ENCODE peak calls at places on chromosomes 7 and 10, in seven cellular contexts. S is omental fat pad, A is mammary epithelial cell, U is AG04450, M is fibroblast of mammary gland, P is CD14-positive monocyte, V is transverse colon. I is an unnamed sample.

GRCh38 chr10:77478248-77478963 is 159.2 kb downstream of the KCNMA1 start:
- DNase-seq in P (no peak), V (no peak), S (no peak), A (peak), M (peak), U (peak), I (no peak)

GRCh38 chr7:115805458-115805857 is 225.1 kb downstream of the TFEC start:
- DNase-seq in A (peak), V (no peak), S (no peak), M (peak), U (no peak), P (no peak), I (no peak)

GRCh38 chr7:158277219-158278141 is 310.1 kb downstream of the PTPRN2 start:
- DNase-seq in S (no peak), A (no peak), M (no peak), V (no peak), U (no peak), P (peak), I (peak)

GRCh38 chr7:116438274-116438673 is 61.3 kb upstream of the CAV2 start:
- DNase-seq in V (peak), A (no peak), U (no peak), S (no peak), P (no peak), M (peak), I (no peak)

GRCh38 chr10:62261666-62262065 is 7.0 kb downstream of the RTKN2 start:
- DNase-seq in V (no peak), M (peak), A (no peak), P (no peak), U (no peak), S (no peak), I (no peak)

GRCh38 chr7:80785961-80786360 is 132.9 kb downstream of the SEMA3C start:
- DNase-seq in M (peak), A (no peak), P (no peak), S (no peak), U (no peak), V (no peak), I (no peak)

GRCh38 chr10:22690614-22691431 is 23.6 kb downstream of the PIP4K2A start:
- DNase-seq in U (no peak), A (no peak), V (no peak), M (peak), P (no peak), S (no peak), I (no peak)

GRCh38 chr10:78301891-78302738 is 268.5 kb downstream of the RPS24 start:
- DNase-seq in M (no peak), A (no peak), V (no peak), S (no peak), P (no peak), U (no peak), I (peak)

GRCh38 chr7:85890244-85890811 is 703.5 kb upstream of the SEMA3D start:
- DNase-seq in S (no peak), V (no peak), A (peak), U (no peak), P (no peak), M (peak), I (no peak)

GRCh38 chr10:34813626-34814227 is 1.4 kb downstream of the PARD3 start:
- DNase-seq in S (no peak), P (no peak), A (peak), V (peak), U (no peak), M (peak), I (no peak)

GRCh38 chr7:1106783-1107421 is 19.0 kb downstream of the GPER1 start:
- DNase-seq in M (no peak), U (no peak), V (no peak), S (no peak), A (no peak), P (no peak), I (peak)

GRCh38 chr10:101085846-101086245 is 24.1 kb downstream of the KAZALD1 start:
- DNase-seq in U (no peak), V (no peak), P (no peak), M (peak), A (peak), S (no peak), I (no peak)

DNA sequence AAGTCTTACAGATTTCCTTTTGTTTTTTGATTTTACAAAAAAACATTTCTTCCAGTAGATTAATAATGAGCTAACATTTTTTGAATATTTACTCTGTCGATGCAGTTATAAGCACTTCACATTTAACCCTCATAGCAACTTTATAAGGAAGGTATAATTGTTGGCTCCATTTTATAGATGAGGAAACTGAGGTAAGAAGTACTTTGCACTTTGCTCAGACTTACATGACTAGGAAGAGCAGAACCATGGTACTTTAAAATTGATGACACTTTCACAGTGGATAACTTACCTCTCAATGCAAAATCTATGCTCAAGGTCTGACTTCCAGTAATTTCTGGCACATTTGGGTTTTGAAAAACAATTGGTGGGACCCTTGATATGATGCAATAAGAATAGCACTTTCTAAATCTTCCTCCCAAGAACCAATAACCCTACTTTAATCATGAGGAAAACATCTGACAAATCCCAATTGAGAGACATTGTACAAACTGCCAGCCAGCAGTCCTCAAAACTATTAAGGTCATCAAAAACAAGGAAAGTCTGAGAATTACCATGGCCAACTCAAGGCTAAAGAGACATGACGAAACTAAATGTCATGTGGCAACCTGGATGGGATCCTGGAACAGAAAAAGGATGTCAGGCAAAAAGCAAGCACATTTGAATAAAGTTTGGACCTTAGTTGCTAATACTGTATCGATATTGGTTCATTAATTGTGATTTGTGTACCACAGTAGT is 72.6 kb downstream of the RALA start:
- DNase-seq in S (no peak), A (no peak), V (no peak), U (no peak), M (no peak), P (no peak), I (no peak)
- TF ChIP-seq CTCF in S (no peak), A (no peak), V (no peak), U (no peak), M (no peak), P (no peak), I (no peak)

GRCh38 chr7:5822742-5823503 is 41.5 kb upstream of the RNF216 start:
- DNase-seq in S (peak), M (peak), U (peak), A (peak), V (peak), P (peak), I (peak)
- TF ChIP-seq CTCF in S (no peak), M (peak), U (peak), A (no peak), V (peak), P (no peak), I (peak)

GRCh38 chr7:88545663-88546062 is 213.8 kb upstream of the ZNF804B start:
- DNase-seq in P (no peak), S (no peak), U (no peak), A (no peak), V (no peak), M (no peak), I (no peak)

GRCh38 chr7:88548399-88548798 is 211.1 kb upstream of the ZNF804B start:
- DNase-seq in U (no peak), P (no peak), M (no peak), A (no peak), V (no peak), S (no peak), I (no peak)

DNA sequence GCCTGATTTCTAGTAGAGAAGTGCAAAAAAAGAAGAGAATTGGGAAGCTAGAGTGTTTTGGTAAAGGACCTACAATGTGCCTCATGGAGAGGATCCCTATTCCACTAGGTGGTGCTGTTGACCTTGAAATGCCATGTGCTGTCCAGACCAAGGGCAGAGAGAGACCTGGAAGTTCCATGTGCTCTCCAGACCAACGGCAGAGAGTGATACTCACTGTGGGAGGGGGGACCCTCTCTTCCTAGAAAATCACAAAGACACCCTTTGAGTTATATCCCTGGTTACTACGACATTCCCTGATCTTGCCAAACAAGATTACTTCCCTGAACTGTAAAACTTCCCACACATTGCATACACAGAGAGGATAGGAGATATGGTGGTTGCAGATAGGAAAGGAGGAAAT is 212.7 kb upstream of the ZNF804B start:
- DNase-seq in A (peak), M (peak), V (no peak), P (no peak), U (no peak), S (no peak), I (no peak)
- TF ChIP-seq CTCF in A (peak), M (peak), V (peak), P (peak), U (no peak), S (no peak), I (peak)

GRCh38 chr10:127919418-127920191 is 12.7 kb downstream of the PTPRE start:
- DNase-seq in M (peak), V (no peak), A (no peak), U (no peak), S (no peak), P (no peak), I (no peak)
- TF ChIP-seq CTCF in M (peak), V (peak), A (peak), U (no peak), S (no peak), P (peak), I (peak)

GRCh38 chr7:100878013-100878412 is 3.1 kb downstream of the SRRT start:
- DNase-seq in U (no peak), V (no peak), P (no peak), A (no peak), M (no peak), S (no peak), I (no peak)

GRCh38 chr7:100874300-100874576 is 665 bp upstream of the SRRT start:
- DNase-seq in A (no peak), V (no peak), S (no peak), P (no peak), U (no peak), M (no peak), I (no peak)

GRCh38 chr7:100873599-100874299 is 1.2 kb upstream of the SRRT start:
- DNase-seq in M (no peak), S (no peak), A (no peak), P (no peak), V (no peak), U (no peak), I (no peak)

GRCh38 chr7:100875356-100875751 is 451 bp downstream of the SRRT start:
- DNase-seq in P (no peak), V (no peak), M (no peak), S (no peak), U (no peak), A (peak), I (no peak)

DNA sequence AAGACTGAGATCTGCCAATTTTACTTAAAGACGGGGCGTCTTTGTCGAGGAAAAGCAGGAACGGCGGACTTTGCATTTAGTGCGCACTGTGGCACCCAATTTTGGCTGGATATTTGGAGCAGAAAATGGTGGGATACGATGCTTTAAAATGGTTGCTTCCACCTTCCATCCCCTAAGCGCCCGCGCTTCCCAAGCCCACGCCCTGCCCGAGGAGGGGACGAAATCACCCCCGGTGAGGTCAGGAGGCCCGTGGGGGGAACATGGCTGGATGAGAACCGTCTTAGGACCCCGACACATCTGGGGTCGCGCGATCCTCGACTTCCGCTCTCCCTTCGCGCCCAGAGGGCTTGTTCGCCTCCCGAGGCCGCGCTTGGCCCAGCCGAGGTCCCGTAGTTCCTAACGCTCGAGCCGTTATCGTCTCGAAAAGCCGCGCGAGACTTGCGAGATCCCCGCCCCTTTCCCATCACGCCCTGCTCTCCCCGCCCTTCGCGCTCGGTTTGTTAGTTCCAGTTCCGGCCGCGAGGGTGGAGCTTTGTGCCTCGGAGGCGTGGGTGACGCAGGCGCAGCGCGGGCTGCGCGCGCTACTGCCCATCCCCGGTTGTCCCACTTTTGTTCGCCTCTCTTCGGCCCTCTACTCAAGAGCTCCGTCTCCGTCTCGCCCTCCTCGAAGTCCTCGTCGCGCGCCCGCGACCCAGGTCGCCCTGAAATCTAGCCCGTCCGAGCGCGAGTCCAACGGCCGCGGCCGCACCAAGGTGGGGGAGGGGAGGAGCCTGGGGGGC is at the start of gene SRRT:
- DNase-seq in P (peak), S (peak), U (peak), V (peak), A (peak), M (peak), I (peak)
- TF ChIP-seq CTCF in P (peak), S (no peak), U (peak), V (peak), A (no peak), M (peak), I (peak)

GRCh38 chr10:48614481-48615383 is 9.9 kb upstream of the ARHGAP22 start:
- DNase-seq in P (no peak), A (peak), M (peak), S (no peak), U (no peak), V (no peak), I (no peak)
- TF ChIP-seq CTCF in P (peak), A (peak), M (peak), S (no peak), U (peak), V (peak), I (peak)